ENCODE peak calls at places on chromosomes 2 and 18, in five cellular contexts. Y, K, X, U and R are unnamed samples.

GRCh38 chr2:170310876-170311502 is 133.0 kb downstream of the MYO3B start:
- DNase-seq in Y (no peak), U (no peak), X (no peak), K (no peak), R (no peak)

GRCh38 chr2:161991991-161992390 is 82.0 kb downstream of the DPP4 start:
- DNase-seq in U (no peak), Y (no peak), K (no peak), X (no peak), R (no peak)

GRCh38 chr18:3262234-3263171 is 570 bp downstream of the MYL12B start:
- DNase-seq in U (peak; percentile 33), X (no peak), Y (peak; percentile 21), K (no peak), R (peak; percentile 22)

GRCh38 chr2:69143726-69144360 is 130.9 kb downstream of the ANTXR1 start:
- DNase-seq in Y (no peak), K (no peak), X (peak; percentile 81), U (no peak), R (no peak)

GRCh38 chr2:14756981-14757657 is 124.6 kb downstream of the LRATD1 start:
- DNase-seq in U (no peak), K (no peak), X (peak; percentile 81), Y (no peak), R (no peak)

GRCh38 chr2:217361491-217361890 is 501.6 kb upstream of the TNP1 start:
- DNase-seq in K (no peak), Y (no peak), X (peak; percentile 34), U (no peak), R (no peak)

GRCh38 chr2:144041612-144042011 is 478.3 kb downstream of the ZEB2 start:
- DNase-seq in U (no peak), Y (no peak), K (no peak), X (no peak), R (no peak)

GRCh38 chr2:69989017-69989416 is 27.6 kb upstream of the ASPRV1 start:
- DNase-seq in X (no peak), K (no peak), Y (no peak), U (no peak), R (no peak)

GRCh38 chr2:101097638-101098037 is 53.5 kb downstream of the TBC1D8 start:
- DNase-seq in X (no peak), U (no peak), Y (no peak), K (no peak), R (no peak)